ENCODE peak calls at places on chromosomes 3 and 15, in four cellular contexts. One of them, this sample, is unnamed.

GRCh38 chr3:69212411-69213160 is 90.2 kb upstream of the LMOD3 start:
- DNase-seq in EH: peak; percentile 71
- DNase-seq in T-helper 1 cell: no peak
- DNase-seq in iPS-NIHi11: no peak
- DNase-seq in this sample: no peak

GRCh38 chr15:67194171-67195114 is 60.0 kb downstream of the AAGAB start:
- DNase-seq in EH: no peak
- DNase-seq in T-helper 1 cell: no peak
- DNase-seq in iPS-NIHi11: no peak
- DNase-seq in this sample: peak; percentile 52

GRCh38 chr15:65796610-65797012 is 4.5 kb upstream of the DENND4A start:
- DNase-seq in EH: peak; percentile 68
- DNase-seq in iPS-NIHi11: no peak
- DNase-seq in T-helper 1 cell: no peak
- DNase-seq in this sample: no peak

GRCh38 chr15:35751421-35752133 is 205.6 kb upstream of the DPH6 start:
- DNase-seq in EH: peak; percentile 69
- DNase-seq in T-helper 1 cell: peak; percentile 13
- DNase-seq in iPS-NIHi11: peak; percentile 71
- DNase-seq in this sample: peak; percentile 53

GRCh38 chr15:68821898-68822380 is 1.2 kb upstream of the ANP32A start:
- DNase-seq in T-helper 1 cell: no peak
- DNase-seq in iPS-NIHi11: no peak
- DNase-seq in EH: peak; percentile 33
- DNase-seq in this sample: no peak

GRCh38 chr3:55157736-55158135 is 229.9 kb upstream of the LRTM1 start:
- DNase-seq in EH: peak; percentile 75
- DNase-seq in T-helper 1 cell: no peak
- DNase-seq in iPS-NIHi11: no peak
- DNase-seq in this sample: no peak

GRCh38 chr3:81186412-81186811 is 575.0 kb downstream of the GBE1 start:
- DNase-seq in iPS-NIHi11: peak; percentile 7
- DNase-seq in T-helper 1 cell: no peak
- DNase-seq in EH: no peak
- DNase-seq in this sample: no peak

GRCh38 chr15:69897471-69898237 is 200.1 kb downstream of the TLE3 start:
- DNase-seq in iPS-NIHi11: no peak
- DNase-seq in EH: no peak
- DNase-seq in T-helper 1 cell: no peak
- DNase-seq in this sample: no peak

GRCh38 chr3:23157331-23157730 is 45.8 kb upstream of the UBE2E2 start:
- DNase-seq in T-helper 1 cell: no peak
- DNase-seq in iPS-NIHi11: no peak
- DNase-seq in EH: no peak
- DNase-seq in this sample: no peak

GRCh38 chr3:171219258-171219657 is 192.7 kb upstream of the SLC2A2 start:
- DNase-seq in T-helper 1 cell: no peak
- DNase-seq in EH: no peak
- DNase-seq in iPS-NIHi11: no peak
- DNase-seq in this sample: no peak

GRCh38 chr15:37034835-37035234 is 65.5 kb downstream of the MEIS2 start:
- DNase-seq in iPS-NIHi11: no peak
- DNase-seq in EH: no peak
- DNase-seq in T-helper 1 cell: no peak
- DNase-seq in this sample: no peak

GRCh38 chr3:129428382-129429079 is at the start of gene EFCAB12:
- DNase-seq in EH: peak; percentile 92
- DNase-seq in iPS-NIHi11: peak; percentile 96
- DNase-seq in T-helper 1 cell: peak; percentile 87
- DNase-seq in this sample: peak; percentile 97

GRCh38 chr3:81816473-81817260 is 55.2 kb upstream of the GBE1 start:
- DNase-seq in T-helper 1 cell: no peak
- DNase-seq in iPS-NIHi11: no peak
- DNase-seq in EH: peak; percentile 1
- DNase-seq in this sample: no peak

GRCh38 chr3:88003115-88003755 is 55.6 kb downstream of the CGGBP1 start:
- DNase-seq in iPS-NIHi11: peak; percentile 26
- DNase-seq in T-helper 1 cell: no peak
- DNase-seq in EH: peak; percentile 49
- DNase-seq in this sample: no peak

GRCh38 chr3:141384157-141384556 is 15.9 kb downstream of the ZBTB38 start:
- DNase-seq in iPS-NIHi11: no peak
- DNase-seq in EH: peak; percentile 76
- DNase-seq in T-helper 1 cell: no peak
- DNase-seq in this sample: no peak

GRCh38 chr3:36653095-36653494 is 111.3 kb downstream of the DCLK3 start:
- DNase-seq in T-helper 1 cell: no peak
- DNase-seq in iPS-NIHi11: no peak
- DNase-seq in EH: peak; percentile 84
- DNase-seq in this sample: no peak

GRCh38 chr3:194686414-194686815 is 732 bp downstream of the FAM43A start:
- DNase-seq in T-helper 1 cell: no peak
- DNase-seq in EH: no peak
- DNase-seq in iPS-NIHi11: no peak
- DNase-seq in this sample: no peak

GRCh38 chr3:24522155-24522579 is 27.5 kb upstream of the THRB start:
- DNase-seq in EH: no peak
- DNase-seq in T-helper 1 cell: no peak
- DNase-seq in iPS-NIHi11: peak; percentile 27
- DNase-seq in this sample: peak; percentile 54

GRCh38 chr3:180828001-180828720 is 84.3 kb upstream of the FXR1 start:
- DNase-seq in iPS-NIHi11: no peak
- DNase-seq in EH: no peak
- DNase-seq in T-helper 1 cell: no peak
- DNase-seq in this sample: no peak

GRCh38 chr3:182309120-182309519 is 484.2 kb upstream of the ATP11B start:
- DNase-seq in T-helper 1 cell: no peak
- DNase-seq in EH: no peak
- DNase-seq in iPS-NIHi11: no peak
- DNase-seq in this sample: no peak

GRCh38 chr15:88029696-88030095 is 226.8 kb downstream of the NTRK3 start:
- DNase-seq in T-helper 1 cell: no peak
- DNase-seq in EH: no peak
- DNase-seq in iPS-NIHi11: no peak
- DNase-seq in this sample: no peak

GRCh38 chr3:110736332-110736731 is 335.3 kb upstream of the NECTIN3 start:
- DNase-seq in EH: no peak
- DNase-seq in T-helper 1 cell: no peak
- DNase-seq in iPS-NIHi11: no peak
- DNase-seq in this sample: no peak